ENCODE peak calls at places on chromosomes 6 and 20, in eight cellular contexts. Q, U, X, E, H, G, B and T are unnamed samples.

GRCh38 chr6:4727671-4728435 is 48.4 kb upstream of the CDYL start:
- DNase-seq in Q (no peak), U (no peak), X (no peak), E (peak; percentile 33), H (peak; percentile 52), G (no peak), B (no peak), T (no peak)

GRCh38 chr20:10217517-10218410 is 866 bp upstream of the SNAP25 start:
- DNase-seq in Q (peak; percentile 80), U (peak; percentile 54), X (no peak), E (peak; percentile 99), H (peak; percentile 49), G (no peak), B (peak; percentile 51), T (peak; percentile 79)

GRCh38 chr6:81752084-81752968 is at the start of gene TENT5A:
- DNase-seq in Q (peak; percentile 92), U (peak; percentile 57), X (peak; percentile 70), E (peak; percentile 93), H (peak; percentile 78), G (peak; percentile 59), B (peak; percentile 82), T (peak; percentile 65)

GRCh38 chr6:111992851-111993250 is 61.1 kb upstream of the CCN6 start:
- DNase-seq in Q (no peak), U (no peak), X (peak; percentile 36), E (no peak), H (peak; percentile 75), G (no peak), B (no peak), T (no peak)

GRCh38 chr20:58481541-58482021 is 33.6 kb downstream of the APCDD1L start:
- DNase-seq in Q (peak; percentile 79), U (no peak), X (no peak), E (no peak), H (peak; percentile 72), G (no peak), B (peak; percentile 53), T (no peak)

GRCh38 chr6:16687045-16687444 is 74.2 kb downstream of the ATXN1 start:
- DNase-seq in Q (no peak), U (no peak), X (no peak), E (no peak), H (no peak), G (no peak), B (no peak), T (no peak)

GRCh38 chr6:15364401-15365037 is 118.7 kb downstream of the JARID2 start:
- DNase-seq in Q (no peak), U (no peak), X (no peak), E (no peak), H (no peak), G (no peak), B (no peak), T (no peak)

GRCh38 chr6:54291146-54291545 is 17.1 kb upstream of the TINAG start:
- DNase-seq in Q (no peak), U (no peak), X (no peak), E (peak; percentile 83), H (no peak), G (no peak), B (no peak), T (no peak)

GRCh38 chr6:135180458-135181332 is at the start of gene MYB:
- DNase-seq in Q (peak; percentile 81), U (no peak), X (peak; percentile 47), E (peak; percentile 45), H (peak; percentile 88), G (peak; percentile 58), B (peak; percentile 65), T (peak; percentile 52)

GRCh38 chr20:44118185-44119034 is 68.6 kb downstream of the JPH2 start:
- DNase-seq in Q (no peak), U (no peak), X (no peak), E (no peak), H (no peak), G (no peak), B (no peak), T (no peak)

GRCh38 chr6:69719602-69720193 is 77.1 kb downstream of the LMBRD1 start:
- DNase-seq in Q (peak; percentile 23), U (no peak), X (no peak), E (peak; percentile 32), H (no peak), G (no peak), B (no peak), T (peak; percentile 19)

GRCh38 chr6:104995989-104996617 is 39.2 kb downstream of the LIN28B start:
- DNase-seq in Q (no peak), U (no peak), X (no peak), E (peak; percentile 20), H (no peak), G (no peak), B (no peak), T (no peak)

GRCh38 chr20:25022680-25023079 is 30.1 kb upstream of the APMAP start:
- DNase-seq in Q (no peak), U (no peak), X (no peak), E (no peak), H (no peak), G (no peak), B (no peak), T (no peak)

GRCh38 chr6:13273931-13274706 is 54.2 kb downstream of the TBC1D7 start:
- DNase-seq in Q (no peak), U (no peak), X (peak; percentile 71), E (no peak), H (peak; percentile 68), G (peak; percentile 26), B (no peak), T (no peak)

GRCh38 chr6:134551245-134551960 is 233.5 kb upstream of the SGK1 start:
- DNase-seq in Q (no peak), U (no peak), X (no peak), E (peak; percentile 92), H (no peak), G (no peak), B (no peak), T (no peak)

GRCh38 chr6:111552999-111553398 is 52.7 kb downstream of the TRAF3IP2 start:
- DNase-seq in Q (no peak), U (no peak), X (no peak), E (no peak), H (no peak), G (no peak), B (no peak), T (peak; percentile 38)

GRCh38 chr6:64010646-64011045 is 375.0 kb downstream of the PHF3 start:
- DNase-seq in Q (no peak), U (no peak), X (no peak), E (no peak), H (no peak), G (no peak), B (no peak), T (no peak)

GRCh38 chr6:99349620-99350141 is at the start of gene FAXC:
- DNase-seq in Q (peak; percentile 83), U (peak; percentile 12), X (no peak), E (peak; percentile 50), H (no peak), G (no peak), B (peak; percentile 45), T (peak; percentile 78)

GRCh38 chr6:6659600-6660327 is 71.2 kb downstream of the LY86 start:
- DNase-seq in Q (no peak), U (no peak), X (peak; percentile 85), E (no peak), H (no peak), G (no peak), B (no peak), T (no peak)

GRCh38 chr6:105226598-105227291 is 46.9 kb upstream of the POPDC3 start:
- DNase-seq in Q (no peak), U (no peak), X (no peak), E (peak; percentile 74), H (no peak), G (no peak), B (no peak), T (no peak)

GRCh38 chr6:22598386-22598785 is 29.0 kb downstream of the HDGFL1 start:
- DNase-seq in Q (no peak), U (no peak), X (no peak), E (peak; percentile 38), H (no peak), G (no peak), B (no peak), T (no peak)